ENCODE peak calls at places on chromosomes 7 and 10, in ten cellular contexts. Q, G, J, T, M, I, O, S, W and F are unnamed samples.

GRCh38 chr7:38932509-38933168 is 23.6 kb upstream of the VPS41 start:
- DNase-seq in G (peak; percentile 54), M (peak; percentile 25), I (peak; percentile 28), Q (peak; percentile 43), O (no peak), S (peak; percentile 68), W (no peak), J (peak; percentile 28), T (peak; percentile 77), F (peak; percentile 21)

GRCh38 chr7:87886875-87887274 is 10.6 kb downstream of the DBF4 start:
- DNase-seq in G (no peak), O (no peak), J (peak; percentile 20), T (no peak), I (no peak), M (no peak), S (no peak), W (no peak), Q (no peak), F (no peak)

GRCh38 chr7:36546331-36546730 is 156.7 kb downstream of the ANLN start:
- DNase-seq in Q (no peak), J (no peak), W (no peak), S (no peak), G (no peak), T (no peak), M (no peak), I (no peak), O (no peak), F (no peak)

GRCh38 chr7:46059308-46060020 is 138.4 kb upstream of the IGFBP3 start:
- DNase-seq in S (no peak), T (no peak), J (no peak), I (no peak), Q (no peak), W (no peak), O (no peak), G (no peak), M (peak; percentile 62), F (no peak)

GRCh38 chr10:86684305-86684704 is 16.0 kb downstream of the LDB3 start:
- DNase-seq in J (no peak), G (no peak), T (no peak), Q (no peak), I (no peak), M (peak; percentile 61), W (no peak), S (peak; percentile 29), O (no peak), F (no peak)

GRCh38 chr7:102463841-102464576 is 654 bp downstream of the ALKBH4 start:
- DNase-seq in S (no peak), J (no peak), G (no peak), M (no peak), W (no peak), Q (no peak), I (no peak), T (no peak), O (no peak), F (no peak)

GRCh38 chr10:97207756-97208346 is 22.1 kb upstream of the SLIT1 start:
- DNase-seq in Q (no peak), O (no peak), T (no peak), W (no peak), M (no peak), J (no peak), I (no peak), S (no peak), G (no peak), F (no peak)

GRCh38 chr10:104340692-104341091 is 2.4 kb upstream of the ITPRIP start:
- DNase-seq in O (no peak), I (no peak), M (no peak), Q (no peak), S (no peak), W (no peak), J (no peak), T (no peak), G (no peak), F (no peak)

GRCh38 chr7:30142710-30143109 is 7.9 kb downstream of the MTURN start:
- DNase-seq in M (peak; percentile 33), W (no peak), G (no peak), I (peak; percentile 96), T (no peak), Q (no peak), O (peak; percentile 58), J (peak; percentile 53), S (peak; percentile 34), F (no peak)

GRCh38 chr7:22387583-22387982 is 30.6 kb upstream of the RAPGEF5 start:
- DNase-seq in Q (no peak), W (no peak), J (no peak), S (no peak), I (no peak), M (peak; percentile 20), T (no peak), G (peak; percentile 19), O (no peak), F (no peak)

GRCh38 chr10:106078796-106079576 is 1085.5 kb downstream of the SORCS1 start:
- DNase-seq in O (no peak), I (no peak), T (no peak), M (no peak), J (no peak), S (no peak), G (no peak), W (no peak), Q (no peak), F (no peak)

GRCh38 chr7:111085356-111085755 is 5.6 kb upstream of the LRRN3 start:
- DNase-seq in J (no peak), O (no peak), T (no peak), Q (no peak), I (no peak), G (no peak), M (no peak), W (no peak), S (no peak), F (no peak)

GRCh38 chr10:130137077-130137448 is 872 bp downstream of the GLRX3 start:
- DNase-seq in Q (peak; percentile 30), T (no peak), G (peak; percentile 22), S (no peak), O (no peak), W (no peak), I (peak; percentile 26), J (peak; percentile 29), M (no peak), F (no peak)

DNA sequence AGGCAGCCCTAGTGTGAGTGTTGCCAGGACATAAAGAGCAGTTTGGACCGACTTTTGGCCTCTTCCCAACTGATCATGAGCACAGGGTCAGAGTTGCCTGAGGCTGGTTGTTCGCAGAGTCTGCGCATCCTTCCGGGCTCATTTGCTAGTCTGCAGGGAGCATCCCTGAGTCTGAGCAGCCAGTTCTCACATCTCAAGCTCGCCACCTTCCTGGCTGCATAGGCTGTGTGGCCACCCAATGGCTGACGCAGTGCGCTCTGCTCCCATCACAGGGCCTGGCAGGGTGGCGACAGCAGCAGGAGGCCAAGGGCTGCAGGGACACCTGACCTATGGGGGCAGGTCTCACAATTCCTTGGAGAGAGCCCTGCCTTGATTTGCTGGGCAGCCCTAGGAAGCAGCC is 5.0 kb downstream of the GAD2 start:
- DNase-seq in G (no peak), I (no peak), S (no peak), O (no peak), T (no peak), W (no peak), J (no peak), M (no peak), Q (no peak), F (no peak)
- TF ChIP-seq POLR2A in G (no peak), I (no peak), S (no peak), O (no peak), T (no peak), W (no peak), J (no peak), M (no peak), Q (no peak), F (no peak)

GRCh38 chr10:29896053-29896452 is 163.3 kb downstream of the JCAD start:
- DNase-seq in I (no peak), T (no peak), M (no peak), W (no peak), O (no peak), J (no peak), Q (no peak), S (no peak), G (no peak), F (no peak)

GRCh38 chr10:29897430-29897829 is 162.0 kb downstream of the JCAD start:
- DNase-seq in O (no peak), W (no peak), M (no peak), G (no peak), S (no peak), T (no peak), Q (no peak), I (no peak), J (no peak), F (no peak)

GRCh38 chr10:29897999-29898716 is 161.2 kb downstream of the JCAD start:
- DNase-seq in T (peak; percentile 58), G (no peak), I (no peak), O (no peak), Q (no peak), J (no peak), S (no peak), W (no peak), M (peak; percentile 81), F (no peak)

GRCh38 chr10:29895436-29895835 is 163.9 kb downstream of the JCAD start:
- DNase-seq in T (no peak), Q (no peak), G (peak; percentile 77), M (peak; percentile 78), J (no peak), W (peak; percentile 85), O (peak; percentile 46), S (peak; percentile 14), I (peak; percentile 52), F (no peak)
- TF ChIP-seq POLR2A in T (no peak), Q (no peak), G (no peak), M (no peak), J (no peak), W (no peak), O (no peak), S (no peak), I (no peak), F (no peak)

DNA sequence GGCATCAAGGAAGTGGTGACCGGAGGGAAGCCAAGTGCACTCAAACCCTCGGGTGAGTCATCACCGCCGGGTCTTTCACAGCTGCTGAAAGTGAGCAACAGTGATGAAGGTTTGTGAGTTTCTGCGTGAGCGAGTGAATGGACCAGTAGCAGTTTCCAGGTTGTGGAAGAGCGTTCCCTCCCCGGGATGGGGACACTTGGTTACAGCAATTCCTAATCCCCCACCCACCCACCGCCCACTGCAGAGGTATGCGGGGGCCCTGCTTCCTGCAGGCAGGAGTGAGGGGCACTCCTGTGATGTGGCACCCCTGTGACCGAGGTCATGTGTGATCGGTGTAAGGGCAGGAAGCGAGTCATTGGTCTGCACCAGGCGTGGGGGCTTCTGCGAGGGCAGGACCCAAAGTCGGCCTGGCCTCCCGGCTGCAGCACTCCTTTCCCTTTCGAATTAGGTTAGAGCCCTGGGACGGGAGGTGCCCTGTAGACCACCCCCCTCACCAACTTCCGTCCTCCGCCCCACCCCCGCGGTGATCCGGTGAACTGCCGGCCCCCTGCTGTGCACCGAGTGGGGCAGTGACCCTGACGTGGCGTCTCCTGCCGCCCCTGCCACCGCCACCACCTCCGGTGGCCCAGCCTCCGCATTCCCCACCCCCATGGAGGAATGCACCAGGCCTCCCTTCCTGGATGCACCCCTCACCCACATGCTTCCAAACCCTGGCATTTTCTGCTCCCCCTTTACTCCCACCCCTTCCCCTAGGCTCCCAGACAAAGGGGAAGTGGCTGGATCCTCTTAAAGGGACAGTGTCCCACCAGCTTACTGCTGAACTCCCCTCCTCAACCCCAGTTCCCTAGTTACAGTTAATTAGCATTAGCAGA is 10.9 kb downstream of the LIMK1 start:
- DNase-seq in M (peak; percentile 73), I (peak; percentile 96), W (peak; percentile 94), G (peak; percentile 78), J (no peak), O (peak; percentile 80), T (no peak), S (peak; percentile 78), Q (peak; percentile 92), F (peak; percentile 71)
- TF ChIP-seq POLR2A in M (no peak), I (peak; percentile 24), W (no peak), G (peak; percentile 38), J (no peak), O (no peak), T (no peak), S (no peak), Q (peak; percentile 46), F (peak; percentile 61)

GRCh38 chr7:140229591-140230516 is 53.1 kb upstream of the KDM7A start:
- DNase-seq in O (no peak), G (no peak), M (no peak), J (peak; percentile 99), W (no peak), Q (no peak), I (no peak), T (no peak), S (peak; percentile 87), F (no peak)
- TF ChIP-seq POLR2A in O (no peak), G (no peak), M (no peak), J (peak; percentile 73), W (no peak), Q (no peak), I (no peak), T (no peak), S (peak; percentile 82), F (no peak)